ENCODE peak calls at places on chromosomes 12 and 14, in five cellular contexts. X is lower leg skin; F is stimulated activated CD8-positive, alpha-beta memory T cell treated with anti-CD3 and anti-CD28 coated beads, Interleukin-7, amount 100 ng/mL, for 1 hour; H is NCI-H1105 treated with DMSO at 0.1 percent for 48 hours; A is HTR-8/SVneo. Q is an unnamed sample.

GRCh38 chr14:105484069-105484996 is 2.4 kb upstream of the CRIP1 start:
- DNase-seq in X (peak; percentile 95), F (no peak), H (no peak), A (no peak), Q (no peak)

GRCh38 chr12:6187948-6188793 is 12.0 kb upstream of the CD9 start:
- DNase-seq in X (peak; percentile 68), F (no peak), H (no peak), A (no peak), Q (no peak)

GRCh38 chr14:101761032-101761880 is at the start of gene PPP2R5C:
- DNase-seq in X (peak; percentile 98), F (peak; percentile 71), H (peak; percentile 80), A (peak; percentile 94), Q (peak; percentile 90)

GRCh38 chr14:31194095-31194494 is 13.5 kb downstream of the HECTD1 start:
- DNase-seq in X (no peak), F (no peak), H (no peak), A (no peak), Q (no peak)

GRCh38 chr12:122999196-122999946 is 18.9 kb downstream of the ARL6IP4 start:
- DNase-seq in X (no peak), F (no peak), H (no peak), A (no peak), Q (no peak)

GRCh38 chr14:87233266-87233665 is 759.7 kb downstream of the GALC start:
- DNase-seq in X (no peak), F (no peak), H (no peak), A (no peak), Q (peak; percentile 35)

GRCh38 chr14:90755661-90756304 is 60.4 kb downstream of the TTC7B start:
- DNase-seq in X (no peak), F (no peak), H (no peak), A (no peak), Q (peak; percentile 6)

GRCh38 chr12:25775968-25776367 is 182.5 kb upstream of the RASSF8 start:
- DNase-seq in X (no peak), F (no peak), H (no peak), A (peak; percentile 44), Q (no peak)

GRCh38 chr14:98177551-98177950 is 1094.4 kb downstream of the BCL11B start:
- DNase-seq in X (no peak), F (no peak), H (no peak), A (no peak), Q (no peak)

GRCh38 chr12:69698769-69699540 is at the start of gene BEST3:
- DNase-seq in X (no peak), F (no peak), H (peak; percentile 100), A (no peak), Q (peak; percentile 81)

GRCh38 chr14:63573579-63573978 is 30.4 kb upstream of the PPP2R5E start:
- DNase-seq in X (no peak), F (no peak), H (no peak), A (peak; percentile 71), Q (no peak)

GRCh38 chr14:77307099-77307496 is 13.6 kb downstream of the POMT2 start:
- DNase-seq in X (no peak), F (no peak), H (no peak), A (no peak), Q (no peak)

GRCh38 chr14:93005838-93006237 is 82.9 kb downstream of the CHGA start:
- DNase-seq in X (no peak), F (no peak), H (no peak), A (no peak), Q (no peak)

GRCh38 chr14:105538481-105539049 is 12.2 kb downstream of the TMEM121 start:
- DNase-seq in X (no peak), F (no peak), H (no peak), A (no peak), Q (no peak)

GRCh38 chr12:73629171-73629570 is 908.5 kb upstream of the ATXN7L3B start:
- DNase-seq in X (no peak), F (no peak), H (no peak), A (no peak), Q (no peak)

GRCh38 chr12:123150273-123150803 is 552 bp downstream of the PITPNM2 start:
- DNase-seq in X (peak; percentile 88), F (no peak), H (no peak), A (no peak), Q (no peak)

GRCh38 chr12:56723889-56724659 is 1.0 kb downstream of the NACA start:
- DNase-seq in X (peak; percentile 93), F (no peak), H (no peak), A (no peak), Q (no peak)

GRCh38 chr14:90301580-90302181 is 30.1 kb downstream of the NRDE2 start:
- DNase-seq in X (no peak), F (no peak), H (peak; percentile 65), A (peak; percentile 45), Q (peak; percentile 31)

GRCh38 chr12:54605138-54605970 is 16.9 kb upstream of the PPP1R1A start:
- DNase-seq in X (peak; percentile 42), F (no peak), H (no peak), A (no peak), Q (no peak)

GRCh38 chr14:104104006-104104901 is 18.8 kb downstream of the ASPG start:
- DNase-seq in X (peak; percentile 84), F (no peak), H (no peak), A (no peak), Q (no peak)

GRCh38 chr12:96350982-96351381 is 49.3 kb downstream of the CDK17 start:
- DNase-seq in X (no peak), F (no peak), H (no peak), A (no peak), Q (no peak)

GRCh38 chr12:125065021-125065752 is at the start of gene AACS:
- DNase-seq in X (peak; percentile 95), F (peak; percentile 50), H (peak; percentile 84), A (peak; percentile 86), Q (peak; percentile 63)

GRCh38 chr12:64510687-64511086 is 58.8 kb downstream of the TBK1 start:
- DNase-seq in X (no peak), F (no peak), H (no peak), A (no peak), Q (no peak)

GRCh38 chr12:22787557-22787956 is 162.6 kb downstream of the ETNK1 start:
- DNase-seq in X (no peak), F (no peak), H (no peak), A (no peak), Q (no peak)

GRCh38 chr12:98422809-98423208 is 92.6 kb upstream of the TMPO start:
- DNase-seq in X (no peak), F (no peak), H (no peak), A (no peak), Q (no peak)

GRCh38 chr12:132508860-132509732 is 19.1 kb downstream of the FBRSL1 start:
- DNase-seq in X (no peak), F (no peak), H (no peak), A (no peak), Q (no peak)

GRCh38 chr12:21695896-21696295 is 38.3 kb upstream of the LDHB start:
- DNase-seq in X (no peak), F (no peak), H (no peak), A (no peak), Q (no peak)

GRCh38 chr14:76514599-76514998 is 138.7 kb downstream of the ESRRB start:
- DNase-seq in X (no peak), F (no peak), H (no peak), A (peak; percentile 70), Q (no peak)

GRCh38 chr14:56996721-56997399 is 186.6 kb upstream of the OTX2 start:
- DNase-seq in X (no peak), F (no peak), H (peak; percentile 73), A (no peak), Q (no peak)

GRCh38 chr12:106223485-106224391 is 24.1 kb downstream of the CKAP4 start:
- DNase-seq in X (peak; percentile 93), F (peak; percentile 49), H (peak; percentile 60), A (peak; percentile 84), Q (peak; percentile 16)

GRCh38 chr14:32623300-32624093 is 294.4 kb downstream of the AKAP6 start:
- DNase-seq in X (no peak), F (no peak), H (no peak), A (no peak), Q (no peak)

GRCh38 chr12:8018666-8019581 is 13.6 kb upstream of the FOXJ2 start:
- DNase-seq in X (no peak), F (no peak), H (no peak), A (no peak), Q (no peak)

GRCh38 chr12:123573870-123574269 is 10.5 kb upstream of the TMED2 start:
- DNase-seq in X (no peak), F (no peak), H (no peak), A (no peak), Q (peak; percentile 67)

Q was measured in NCI-H2171.